ENCODE peak calls at places on chromosomes 6 and 20, in five cellular contexts. U is stomach, O is tibial nerve, J is upper lobe of left lung, D is HepG2. W is an unnamed sample. For H3K4me1, the result is how much of the 10 kb centered on the place peaks cover.

GRCh38 chr20:48131581-48131980 is 346.3 kb upstream of the SULF2 start:
- DNase-seq in U (no peak), J (no peak), D (no peak), O (no peak), W (peak)

GRCh38 chr6:21309791-21310190 is 283.8 kb upstream of the SOX4 start:
- DNase-seq in U (no peak), D (no peak), O (no peak), J (no peak), W (no peak)

GRCh38 chr6:4567141-4567540 is 209.1 kb upstream of the CDYL start:
- DNase-seq in D (no peak), U (no peak), J (no peak), O (no peak), W (no peak)

GRCh38 chr6:35678021-35678654 is 10.6 kb downstream of the FKBP5 start:
- DNase-seq in O (no peak), J (no peak), U (no peak), D (no peak), W (no peak)

GRCh38 chr6:45438849-45439406 is 61.2 kb upstream of the SUPT3H start:
- DNase-seq in O (no peak), U (no peak), D (no peak), J (no peak), W (no peak)

GRCh38 chr6:145669627-145670034 is 65.7 kb downstream of the EPM2A start:
- DNase-seq in D (no peak), O (no peak), U (no peak), J (no peak), W (no peak)

GRCh38 chr6:109834131-109834530 is 143.0 kb downstream of the FIG4 start:
- DNase-seq in J (no peak), U (no peak), O (no peak), D (no peak), W (no peak)

GRCh38 chr20:37649635-37650244 is 44.1 kb upstream of the CTNNBL1 start:
- DNase-seq in J (peak), D (no peak), O (no peak), U (no peak), W (no peak)

GRCh38 chr6:43758617-43759050 is 11.4 kb upstream of the VEGFA start:
- DNase-seq in D (no peak), U (no peak), J (no peak), O (no peak), W (no peak)

GRCh38 chr6:89944181-89944755 is 50.0 kb downstream of the GJA10 start:
- DNase-seq in U (no peak), O (no peak), J (no peak), D (no peak), W (no peak)

GRCh38 chr6:143198312-143198711 is 137.6 kb downstream of the AIG1 start:
- DNase-seq in O (no peak), D (no peak), U (no peak), J (no peak), W (no peak)

GRCh38 chr6:44563397-44563796 is 175.9 kb downstream of the CDC5L start:
- DNase-seq in U (no peak), D (peak), O (peak), J (no peak), W (peak)

GRCh38 chr20:17614812-17615644 is 45.2 kb downstream of the DSTN start:
- DNase-seq in O (no peak), J (peak), U (peak), D (no peak), W (peak)

GRCh38 chr6:119090256-119090655 is 11.8 kb upstream of the FAM184A start:
- DNase-seq in U (no peak), J (no peak), O (no peak), D (no peak), W (no peak)

GRCh38 chr6:84280639-84281038 is 53.2 kb upstream of the CEP162 start:
- DNase-seq in U (no peak), D (no peak), J (no peak), O (no peak), W (no peak)

GRCh38 chr6:57303931-57304681 is 13.3 kb upstream of the PRIM2 start:
- DNase-seq in O (no peak), J (no peak), D (no peak), U (no peak), W (no peak)

GRCh38 chr20:53157443-53158408 is 185.6 kb downstream of the TSHZ2 start:
- DNase-seq in U (peak), O (no peak), D (peak), J (no peak), W (peak)

GRCh38 chr20:23870461-23870860 is 9.1 kb downstream of the CST5 start:
- DNase-seq in O (no peak), J (no peak), U (no peak), D (no peak), W (no peak)

GRCh38 chr6:11496152-11497060 is 41.1 kb upstream of the TMEM170B start:
- DNase-seq in J (no peak), D (peak), U (peak), O (peak), W (peak)

GRCh38 chr20:31652917-31653385 is 15.2 kb downstream of the COX4I2 start:
- DNase-seq in D (no peak), J (no peak), O (no peak), U (no peak), W (no peak)

GRCh38 chr20:44274303-44275017 is 27.4 kb downstream of the GDAP1L1 start:
- DNase-seq in D (peak), O (no peak), U (no peak), J (no peak), W (no peak)

GRCh38 chr20:44800398-44801046 is 9.8 kb downstream of the RIMS4 start:
- DNase-seq in U (no peak), J (no peak), D (peak), O (no peak), W (no peak)

GRCh38 chr6:149586149-149586548 is 20.0 kb downstream of the GINM1 start:
- DNase-seq in U (no peak), O (no peak), J (no peak), D (no peak), W (no peak)

GRCh38 chr20:63567132-63567381 is 7.0 kb downstream of the HELZ2 start:
- DNase-seq in U (no peak), D (no peak), J (no peak), O (no peak), W (no peak)

GRCh38 chr6:11738681-11739375 is 39.8 kb downstream of the ADTRP start:
- DNase-seq in J (no peak), D (no peak), O (no peak), U (no peak), W (no peak)

GRCh38 chr20:32231847-32232246 is 24.2 kb downstream of the POFUT1 start:
- DNase-seq in U (no peak), D (no peak), J (no peak), O (no peak), W (no peak)

GRCh38 chr6:34746104-34746846 is 11.0 kb upstream of the SNRPC start:
- DNase-seq in U (no peak), O (no peak), D (no peak), J (no peak), W (no peak)

GRCh38 chr20:19746396-19746795 is 11.7 kb upstream of the RIN2 start:
- DNase-seq in U (no peak), J (no peak), O (no peak), D (no peak), W (no peak)

GRCh38 chr6:54525731-54526130 is 217.5 kb downstream of the TINAG start:
- DNase-seq in D (no peak), U (no peak), O (no peak), J (no peak), W (no peak)

GRCh38 chr6:10369896-10370295 is 45.0 kb downstream of the TFAP2A start:
- DNase-seq in J (no peak), D (no peak), O (no peak), U (no peak), W (no peak)

GRCh38 chr6:138382498-138383265 is 5.0 kb downstream of the SMIM28 start:
- DNase-seq in J (peak), D (no peak), U (no peak), O (no peak), W (no peak)

GRCh38 chr20:3995067-3995748 is 20.1 kb downstream of the RNF24 start:
- DNase-seq in D (no peak), O (no peak), J (no peak), U (no peak), W (no peak)

GRCh38 chr20:53621482-53622246 is 28.0 kb upstream of the ZNF217 start:
- DNase-seq in D (peak), U (peak), O (peak), J (no peak), W (peak)

GRCh38 chr6:16592550-16592892 is 168.7 kb downstream of the ATXN1 start:
- DNase-seq in D (no peak), U (no peak), J (no peak), O (no peak), W (no peak)

GRCh38 chr20:3242167-3242692 is 3.2 kb upstream of the SLC4A11 start:
- DNase-seq in O (no peak), U (no peak), J (no peak), D (peak), W (no peak)

DNA sequence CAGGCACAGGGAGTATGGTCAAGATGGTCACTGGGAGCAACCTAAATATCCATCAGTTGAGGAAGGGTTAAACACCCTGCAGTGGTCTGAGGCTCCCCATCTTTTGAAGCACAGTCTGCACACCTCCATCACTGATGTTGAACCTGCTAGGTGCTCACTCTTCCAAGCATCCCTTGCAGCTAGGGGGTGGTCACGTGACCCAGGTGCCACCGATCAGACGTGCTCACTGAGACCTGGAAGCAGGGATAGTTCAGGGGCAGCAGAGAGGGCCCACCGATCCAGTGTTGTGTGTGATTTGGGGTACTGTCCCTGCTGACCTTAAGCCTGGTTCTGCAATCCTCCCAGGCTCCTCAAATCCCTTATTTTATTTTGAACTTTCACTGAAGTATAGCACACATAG is 134.6 kb downstream of the CEBPB start:
- DNase-seq in O (no peak), U (no peak), J (no peak), D (no peak), W (no peak)
- TF ChIP-seq EP300 in O (no peak), U (no peak), J (no peak), D (no peak), W (no peak)

GRCh38 chr6:111745636-111746035 is 127.6 kb downstream of the FYN start:
- DNase-seq in O (no peak), D (no peak), U (no peak), J (no peak), W (no peak)

GRCh38 chr6:111743318-111743717 is 129.9 kb downstream of the FYN start:
- DNase-seq in U (no peak), D (no peak), O (no peak), J (no peak), W (no peak)

GRCh38 chr6:111745186-111745585 is 128.1 kb downstream of the FYN start:
- DNase-seq in D (no peak), U (no peak), J (no peak), O (no peak), W (no peak)

GRCh38 chr6:111741177-111741952 is 131.9 kb downstream of the FYN start:
- DNase-seq in J (no peak), U (no peak), O (no peak), D (no peak), W (no peak)

DNA sequence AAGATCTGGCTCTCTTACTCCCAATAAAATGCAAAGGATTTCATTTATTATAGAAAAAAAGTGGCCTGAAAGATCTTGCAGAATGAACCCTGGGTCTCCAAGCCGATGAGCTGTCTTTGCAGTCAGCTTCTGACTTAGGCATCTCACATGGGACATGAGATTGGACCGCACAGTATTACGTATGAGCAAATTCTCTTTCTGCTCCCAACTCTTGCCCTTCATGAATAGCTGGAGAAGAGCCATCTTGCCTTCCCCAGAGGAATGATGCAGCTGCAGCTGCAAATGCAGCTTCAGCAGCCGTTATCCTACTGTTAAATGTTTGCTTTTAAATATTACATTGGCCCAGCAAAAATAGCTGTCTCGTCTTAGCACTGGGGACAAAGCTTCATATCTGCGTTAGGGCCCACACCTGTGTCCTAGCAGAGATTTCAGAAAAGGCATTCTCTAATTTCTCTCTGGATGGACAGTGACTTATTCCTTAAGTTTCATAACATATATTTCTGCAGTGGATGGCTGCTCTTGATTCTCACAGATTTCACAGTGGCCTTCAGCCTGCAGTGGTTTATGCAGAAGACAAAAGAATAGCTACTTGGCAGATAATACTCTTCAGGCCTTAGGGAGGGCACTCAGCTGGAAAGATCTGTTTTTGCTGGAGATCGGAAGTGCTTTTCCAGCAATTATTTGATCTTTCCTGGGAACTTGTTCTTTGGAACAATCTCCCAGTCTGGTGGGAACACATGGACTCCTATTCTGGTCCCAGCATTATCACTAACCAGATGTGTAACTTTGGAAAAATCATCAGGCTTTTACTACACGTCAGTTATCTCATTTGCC is 129.2 kb downstream of the FYN start:
- DNase-seq in D (no peak), U (no peak), J (no peak), O (peak), W (no peak)
- H3K4me1 ChIP-seq in D (under half), U (under half), J (under half), O (under half), W (under half)

GRCh38 chr20:33490023-33490933 is at the start of gene CBFA2T2:
- DNase-seq in J (no peak), O (peak), D (peak), U (no peak), W (peak)
- TF ChIP-seq POLR2A in J (peak), O (no peak), D (no peak), U (no peak), W (no peak)

DNA sequence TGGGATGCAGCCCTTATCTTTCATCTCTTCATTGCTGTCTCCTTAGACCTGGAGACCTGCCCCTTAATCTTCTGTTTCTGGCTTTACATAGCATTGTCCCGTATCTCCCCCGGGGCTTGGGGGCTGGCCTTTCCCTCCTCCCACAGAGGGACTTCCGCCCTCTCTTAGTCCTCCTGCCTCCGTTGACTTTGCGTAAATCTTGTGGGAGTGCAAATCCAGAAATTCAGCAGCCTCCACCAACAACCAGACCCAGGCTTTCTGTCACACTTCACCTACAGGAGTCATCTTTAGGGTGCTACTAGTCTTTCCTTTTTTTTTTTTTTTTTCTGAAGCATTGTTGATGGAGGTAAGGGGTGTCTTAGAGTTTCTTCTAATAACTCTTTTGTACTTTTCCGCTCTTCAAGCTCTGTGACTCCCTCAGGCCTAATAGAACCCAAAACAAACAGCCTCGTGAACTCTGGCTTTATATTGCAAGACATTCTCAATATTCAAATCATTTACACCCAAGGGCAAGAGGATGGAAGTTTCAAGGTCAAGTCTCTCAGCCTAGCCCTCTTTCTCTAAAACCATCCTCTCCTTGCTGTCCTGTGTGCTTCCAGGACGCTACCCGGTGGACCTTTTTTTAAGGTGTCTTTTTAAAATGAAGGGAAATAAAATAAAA is 66.2 kb downstream of the RREB1 start:
- DNase-seq in J (no peak), D (no peak), U (no peak), O (no peak), W (no peak)
- TF ChIP-seq EP300 in J (no peak), D (no peak), U (no peak), O (no peak), W (no peak)

GRCh38 chr20:62479218-62479617 is 3.4 kb upstream of the GATA5 start:
- DNase-seq in U (no peak), J (no peak), O (no peak), D (no peak), W (no peak)
- H3K4me1 ChIP-seq in U (half or more), J (under half), O (under half), D (under half), W (under half)

DNA sequence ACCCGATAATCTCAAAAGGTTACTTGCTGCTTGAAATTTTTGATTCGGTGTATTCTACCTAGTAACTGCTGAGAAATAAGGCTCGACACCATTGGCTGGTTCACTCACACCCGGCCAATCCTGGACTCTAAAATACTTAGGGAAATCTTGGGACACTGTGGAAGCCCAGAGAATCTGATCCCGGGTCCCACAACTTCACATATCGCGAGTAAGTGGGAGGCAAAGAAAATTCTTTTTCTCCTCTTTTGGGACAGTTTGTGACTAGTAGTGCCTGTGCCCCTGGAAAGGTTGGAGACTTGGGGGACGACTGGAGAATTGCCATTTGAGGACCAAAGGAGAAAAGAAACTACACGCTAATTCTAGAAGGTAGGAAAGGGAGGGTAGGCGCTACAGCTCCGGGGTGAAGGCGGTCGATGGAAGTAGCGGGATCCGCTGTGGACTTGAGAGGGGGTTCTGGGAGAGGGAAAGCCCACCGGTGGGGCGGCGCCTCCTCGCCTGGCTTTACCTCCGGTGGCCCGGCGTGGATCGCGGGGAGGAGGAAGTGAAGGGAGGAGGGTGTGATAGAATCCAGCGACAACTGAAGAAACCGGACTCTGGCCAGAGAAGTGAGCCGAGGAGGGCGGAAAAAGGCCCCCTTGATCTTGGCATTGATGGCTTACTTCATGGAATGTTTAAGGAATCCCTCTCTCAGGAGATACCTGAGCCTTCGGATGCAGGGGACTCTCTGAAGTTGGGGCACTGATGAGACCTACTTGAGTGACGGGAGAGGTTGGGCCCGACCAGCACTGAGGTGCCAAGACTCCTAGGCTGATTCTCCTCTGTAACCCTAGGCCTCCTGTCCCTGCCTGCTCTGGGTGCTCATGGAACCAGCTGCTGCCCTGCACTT is 18.8 kb upstream of the BTN3A3 start:
- DNase-seq in O (peak), U (peak), J (peak), D (peak), W (peak)
- TF ChIP-seq POLR2A in O (peak), U (no peak), J (no peak), D (peak), W (no peak)